ENCODE peak calls at places on chromosomes 16 and 17, in five cellular contexts. B, A, Z, W and C are unnamed samples. For H3K79me2, the result is how much of the 10 kb centered on the place peaks cover.

GRCh38 chr17:55210292-55210691 is 54.5 kb upstream of the HLF start:
- DNase-seq in B (no peak), Z (no peak), A (no peak), W (no peak), C (no peak)

GRCh38 chr17:49108318-49108717 is 24.3 kb upstream of the B4GALNT2 start:
- DNase-seq in W (peak), A (no peak), Z (peak), B (peak), C (peak)

GRCh38 chr16:16120044-16120381 is 103.3 kb downstream of the ABCC6 start:
- DNase-seq in B (no peak), Z (no peak), W (no peak), A (no peak), C (no peak)

GRCh38 chr17:64004903-64005733 is 7.0 kb downstream of the PRR29 start:
- DNase-seq in A (no peak), W (no peak), B (no peak), Z (no peak), C (peak)

GRCh38 chr17:63033142-63033541 is 67.1 kb downstream of the TANC2 start:
- DNase-seq in W (no peak), B (no peak), A (no peak), Z (no peak), C (no peak)

GRCh38 chr16:4529085-4530060 is 9.2 kb downstream of the CDIP1 start:
- DNase-seq in Z (peak), B (peak), A (peak), W (no peak), C (peak)

GRCh38 chr16:81318711-81319110 is 3.9 kb downstream of the GAN start:
- DNase-seq in W (no peak), B (no peak), Z (peak), A (no peak), C (no peak)

GRCh38 chr16:46743232-46743719 is 4.9 kb downstream of the MYLK3 start:
- DNase-seq in W (no peak), B (peak), A (no peak), Z (peak), C (peak)

GRCh38 chr17:51142597-51142996 is 10.8 kb upstream of the NME1 start:
- DNase-seq in A (no peak), W (peak), Z (no peak), B (no peak), C (no peak)

GRCh38 chr17:82396601-82397435 is 21.3 kb upstream of the HEXD start:
- DNase-seq in W (peak), B (peak), A (no peak), Z (peak), C (peak)

GRCh38 chr17:545156-545555 is 169.5 kb downstream of the VPS53 start:
- DNase-seq in B (no peak), Z (no peak), A (no peak), W (no peak), C (no peak)

GRCh38 chr16:27355610-27356009 is 41.8 kb downstream of the IL4R start:
- DNase-seq in W (no peak), B (peak), A (no peak), Z (peak), C (no peak)

GRCh38 chr17:75720656-75721462 is at the start of gene ITGB4:
- DNase-seq in B (no peak), A (peak), W (peak), Z (peak), C (peak)

GRCh38 chr16:72925631-72925979 is 122.3 kb downstream of the ZFHX3 start:
- DNase-seq in B (no peak), W (no peak), A (no peak), Z (no peak), C (peak)
- H3K79me2 ChIP-seq in B (under half), W (half or more), A (half or more), Z (half or more), C (half or more)

DNA sequence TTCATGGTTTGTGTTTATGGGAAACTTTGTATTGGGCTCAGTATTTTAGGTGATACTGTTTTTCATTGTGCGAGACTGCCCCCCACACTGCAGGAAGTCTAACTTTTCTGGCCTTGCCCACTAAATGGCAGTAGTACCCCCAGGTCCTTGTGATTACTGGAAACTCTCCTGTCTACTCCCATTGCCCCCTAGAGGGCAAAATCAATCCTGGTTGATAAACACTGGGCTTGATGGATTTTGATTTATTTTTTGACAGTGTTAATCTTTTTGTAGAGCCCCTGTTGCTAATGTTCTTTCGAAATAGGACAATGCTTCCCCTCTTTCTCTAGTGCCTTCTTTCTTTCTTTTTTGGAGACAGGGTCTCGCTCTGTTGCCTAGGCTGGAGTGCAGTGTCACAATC is 15.5 kb downstream of the METTL9 start:
- DNase-seq in B (no peak), Z (no peak), W (no peak), A (no peak), C (no peak)
- H3K79me2 ChIP-seq in B (half or more), Z (half or more), W (half or more), A (half or more), C (half or more)

DNA sequence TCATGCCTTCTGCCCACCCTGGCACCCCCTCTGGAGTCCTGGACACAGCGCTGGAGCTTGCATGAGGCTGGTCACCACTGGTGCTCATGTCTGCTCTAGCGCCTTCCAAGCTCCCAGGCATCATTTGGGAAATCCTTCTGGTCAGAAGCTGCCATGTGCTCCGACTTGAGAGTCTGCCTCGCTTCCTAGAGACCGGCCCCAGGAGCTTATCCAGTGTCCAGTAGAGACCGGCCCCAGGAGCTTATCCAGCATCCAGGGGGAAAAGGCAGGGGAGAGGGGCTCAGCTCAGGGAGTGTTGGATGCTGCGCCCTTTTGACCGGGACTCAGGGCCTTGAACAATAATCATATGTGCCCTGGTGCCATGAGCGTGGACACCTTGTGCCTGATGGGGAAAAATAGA is 106.3 kb downstream of the RAP1GAP2 start:
- DNase-seq in W (no peak), A (no peak), Z (no peak), B (no peak), C (peak)
- H3K79me2 ChIP-seq in W (under half), A (under half), Z (under half), B (under half), C (under half)

GRCh38 chr17:78416791-78417530 is 38.5 kb downstream of the PGS1 start:
- DNase-seq in A (peak), Z (no peak), W (no peak), B (peak), C (peak)

GRCh38 chr17:78416311-78416711 is 37.9 kb downstream of the PGS1 start:
- DNase-seq in A (no peak), B (no peak), W (no peak), Z (no peak), C (peak)

GRCh38 chr17:78415821-78416301 is 37.4 kb downstream of the PGS1 start:
- DNase-seq in A (no peak), Z (no peak), B (no peak), W (no peak), C (no peak)

GRCh38 chr17:78412403-78412802 is 34.0 kb downstream of the PGS1 start:
- DNase-seq in A (no peak), B (no peak), W (no peak), Z (peak), C (peak)

GRCh38 chr17:78414178-78415162 is 36.0 kb downstream of the PGS1 start:
- DNase-seq in W (no peak), B (no peak), A (no peak), Z (no peak), C (peak)
- H3K79me2 ChIP-seq in W (under half), B (under half), A (half or more), Z (half or more), C (half or more)

DNA sequence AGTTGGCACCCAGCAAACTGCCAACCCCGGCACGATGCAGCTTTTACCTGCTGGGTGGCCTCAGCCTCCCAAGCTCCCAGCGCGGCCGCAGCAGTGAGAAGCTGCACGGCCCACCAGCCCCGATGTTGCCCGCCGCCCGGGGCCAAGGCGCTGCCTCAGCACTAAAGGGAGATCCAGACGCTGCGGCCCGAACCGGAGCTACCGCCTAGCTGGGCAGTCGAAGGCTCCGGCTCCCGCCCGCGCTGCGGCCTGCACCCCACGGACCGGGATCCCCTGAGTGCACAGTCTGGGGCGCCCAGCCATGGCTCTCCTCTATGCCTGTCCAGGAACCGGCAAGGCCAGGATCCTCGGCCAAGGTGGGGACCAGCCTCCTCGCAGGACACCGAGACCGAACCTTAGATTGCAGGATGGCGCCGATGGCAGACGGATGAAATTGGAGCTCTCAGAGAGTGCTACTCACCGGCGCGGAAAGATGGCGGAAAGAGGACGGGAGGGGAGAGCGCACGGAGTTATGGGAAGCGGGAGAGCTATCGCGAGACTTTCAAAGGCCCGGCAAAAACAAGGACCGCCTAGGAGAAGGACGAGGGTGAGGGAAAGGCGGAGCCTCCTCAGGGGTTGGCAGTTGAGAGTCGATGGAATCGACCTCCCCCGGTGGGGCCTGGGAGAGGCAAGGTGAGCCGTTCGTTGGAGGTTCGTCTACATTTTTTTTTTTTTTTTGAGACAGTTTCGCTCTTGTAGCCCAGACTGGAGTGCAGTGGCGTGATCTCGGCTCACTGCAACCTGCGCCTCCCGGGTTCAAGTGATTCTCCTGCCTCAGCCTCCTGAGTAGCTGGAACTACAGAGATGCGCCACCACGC is at the start of gene RPS15A:
- DNase-seq in B (peak), A (peak), Z (peak), W (peak), C (peak)
- H3K79me2 ChIP-seq in B (half or more), A (half or more), Z (half or more), W (half or more), C (half or more)

DNA sequence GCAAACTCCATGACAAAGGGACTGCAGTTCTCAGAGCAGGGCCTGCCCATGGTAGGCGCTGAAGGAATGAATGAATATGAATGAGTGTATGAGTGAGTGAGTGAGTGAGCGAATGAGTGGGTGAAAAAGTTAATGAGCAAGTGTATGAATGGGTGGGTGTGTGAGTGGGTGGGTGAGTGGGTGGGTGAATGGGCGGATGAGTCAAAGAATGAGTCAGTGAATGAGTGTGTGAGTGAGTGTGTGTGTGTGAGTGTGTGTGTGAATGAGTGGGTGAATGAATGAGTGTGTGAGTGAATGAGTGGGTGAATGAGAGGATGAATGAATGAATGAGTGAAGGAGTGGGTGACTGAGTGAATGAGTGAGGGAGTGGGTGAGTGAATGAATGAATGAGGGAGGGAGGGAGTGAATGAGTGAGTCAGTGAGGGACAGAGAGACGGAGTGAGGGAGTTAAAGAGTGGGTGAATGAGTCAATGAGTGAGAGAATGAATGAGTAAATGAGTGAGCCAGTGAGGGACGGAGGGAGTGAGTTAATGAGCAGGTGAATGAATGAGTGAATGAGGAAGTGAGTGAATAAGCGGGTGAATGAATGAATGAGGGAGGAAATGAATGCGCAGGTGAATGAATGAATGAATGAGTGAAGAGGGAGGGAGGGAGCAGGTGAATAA is 11.1 kb upstream of the CHMP6 start:
- DNase-seq in A (no peak), W (no peak), B (peak), Z (peak), C (no peak)
- H3K79me2 ChIP-seq in A (under half), W (under half), B (under half), Z (under half), C (under half)

DNA sequence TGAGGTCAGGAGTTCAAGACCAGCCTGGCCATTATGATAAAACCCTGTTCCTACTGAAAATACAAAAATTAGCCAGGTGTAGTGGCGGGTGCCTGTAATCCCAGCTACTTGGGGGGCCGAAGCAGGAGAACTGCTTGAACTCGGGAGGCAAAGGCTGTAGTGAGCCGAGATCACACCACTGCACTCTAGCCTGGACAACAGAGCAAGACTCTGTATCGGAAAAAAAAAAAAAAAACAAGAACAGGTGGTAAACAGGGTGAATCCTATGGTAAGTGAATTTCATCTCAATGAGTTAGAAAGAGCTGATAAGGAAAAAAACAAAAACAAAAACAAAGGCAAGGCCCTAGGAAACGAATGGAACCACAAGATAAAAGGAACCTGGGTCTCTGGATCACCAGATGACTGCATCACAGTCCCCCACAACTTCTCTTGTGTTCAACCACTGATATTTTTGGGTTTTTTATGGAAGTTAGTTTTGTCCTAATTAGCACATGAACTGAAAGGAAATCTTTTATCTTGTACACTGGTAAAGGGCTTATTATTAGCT is 21.0 kb downstream of the GLG1 start:
- DNase-seq in B (no peak), A (no peak), W (no peak), Z (no peak), C (no peak)
- H3K79me2 ChIP-seq in B (under half), A (half or more), W (half or more), Z (half or more), C (half or more)

GRCh38 chr17:17590141-17590735 is 1.3 kb downstream of the PEMT start:
- DNase-seq in A (no peak), W (no peak), Z (no peak), B (no peak), C (no peak)

GRCh38 chr17:17593222-17593620 is 1.7 kb upstream of the PEMT start:
- DNase-seq in W (no peak), B (no peak), Z (no peak), A (no peak), C (peak)

GRCh38 chr17:17587614-17588336 is 3.7 kb downstream of the PEMT start:
- DNase-seq in B (no peak), Z (peak), A (no peak), W (no peak), C (no peak)

GRCh38 chr17:17590883-17591407 is 563 bp downstream of the PEMT start:
- DNase-seq in Z (peak), W (no peak), A (no peak), B (no peak), C (no peak)

GRCh38 chr17:17591408-17592265 is at the start of gene PEMT:
- DNase-seq in B (peak), W (peak), A (peak), Z (peak), C (peak)
- H3K79me2 ChIP-seq in B (under half), W (under half), A (half or more), Z (under half), C (under half)

DNA sequence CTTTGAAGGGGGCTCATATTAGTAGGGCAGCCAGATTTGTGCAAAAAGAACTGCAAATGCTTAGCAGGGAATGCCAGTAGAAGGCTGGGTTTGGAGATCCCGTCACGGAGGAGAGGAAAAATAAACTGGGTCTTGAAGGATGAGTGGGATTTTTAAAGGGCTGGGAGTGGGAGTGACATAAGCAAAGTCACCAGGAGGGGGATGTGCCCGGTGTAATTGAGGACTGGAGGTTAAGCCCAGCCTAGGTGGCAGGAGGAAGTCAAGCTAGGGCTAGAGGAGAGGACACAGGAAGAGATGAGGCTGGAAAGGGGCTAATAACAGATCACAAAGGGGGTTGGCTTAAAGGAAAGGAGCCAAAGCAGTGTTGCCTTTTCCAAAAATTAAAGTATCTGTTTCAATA is 23.2 kb upstream of the LONP2 start:
- DNase-seq in B (no peak), A (no peak), Z (no peak), W (no peak), C (no peak)
- H3K79me2 ChIP-seq in B (under half), A (under half), Z (under half), W (under half), C (under half)

DNA sequence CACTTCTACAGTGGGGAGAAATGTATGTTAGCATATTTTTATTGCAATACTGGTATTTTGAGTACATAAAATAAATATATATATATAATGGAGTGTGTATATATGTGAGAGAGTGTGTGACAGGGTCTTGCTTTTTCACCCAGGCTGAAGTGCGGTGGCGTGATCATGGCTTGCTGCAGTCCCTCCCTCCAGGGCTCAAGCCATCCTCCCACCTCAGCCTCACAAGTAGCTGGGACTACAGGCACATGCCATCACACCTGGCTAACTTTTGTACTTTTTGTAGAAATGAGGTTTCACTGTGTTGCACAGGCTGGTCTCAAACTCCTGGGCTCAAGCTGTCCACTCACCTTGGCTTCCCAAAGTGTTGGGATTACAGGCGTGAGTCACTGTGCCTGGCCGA is 4.1 kb downstream of the CYLD start:
- DNase-seq in Z (no peak), W (no peak), A (no peak), B (no peak), C (no peak)
- H3K79me2 ChIP-seq in Z (under half), W (under half), A (under half), B (under half), C (half or more)